ENCODE peak calls at places on chromosomes 4 and X, in nine cellular contexts. V, I, J, W, S, A, O, Y and N are unnamed samples.

GRCh38 chrX:106901341-106901740 is 1.8 kb downstream of the RIPPLY1 start:
- DNase-seq in V (no peak), I (no peak), J (peak; percentile 18), W (no peak), S (no peak), A (no peak), O (no peak), Y (no peak), N (no peak)

GRCh38 chr4:25123236-25123635 is 37.0 kb downstream of the SEPSECS start:
- DNase-seq in V (no peak), I (no peak), J (no peak), W (no peak), S (no peak), A (no peak), O (no peak), Y (no peak), N (no peak)

GRCh38 chr4:18012115-18012806 is 9.3 kb downstream of the LCORL start:
- DNase-seq in V (no peak), I (no peak), J (no peak), W (no peak), S (no peak), A (no peak), O (no peak), Y (no peak), N (no peak)

GRCh38 chr4:20305976-20306375 is 54.3 kb downstream of the SLIT2 start:
- DNase-seq in V (no peak), I (no peak), J (no peak), W (no peak), S (peak; percentile 59), A (no peak), O (no peak), Y (no peak), N (no peak)

GRCh38 chrX:1587161-1587560 is 4.2 kb upstream of the AKAP17A start:
- DNase-seq in V (no peak), I (no peak), J (no peak), W (no peak), S (no peak), A (no peak), O (no peak), Y (peak; percentile 0), N (no peak)

GRCh38 chrX:138791551-138791950 is 80.0 kb upstream of the FGF13 start:
- DNase-seq in V (no peak), I (no peak), J (no peak), W (no peak), S (no peak), A (no peak), O (no peak), Y (no peak), N (no peak)

GRCh38 chr4:188092824-188093223 is 16.6 kb downstream of the TRIML2 start:
- DNase-seq in V (no peak), I (no peak), J (no peak), W (no peak), S (peak; percentile 20), A (no peak), O (no peak), Y (no peak), N (no peak)

GRCh38 chrX:6095469-6095868 is 133.2 kb downstream of the NLGN4X start:
- DNase-seq in V (no peak), I (no peak), J (no peak), W (no peak), S (no peak), A (no peak), O (no peak), Y (no peak), N (no peak)

GRCh38 chr4:17232575-17233253 is 279.2 kb downstream of the QDPR start:
- DNase-seq in V (peak; percentile 38), I (peak; percentile 25), J (no peak), W (no peak), S (peak; percentile 84), A (no peak), O (no peak), Y (no peak), N (peak; percentile 66)

GRCh38 chr4:19850909-19851308 is 400.8 kb upstream of the SLIT2 start:
- DNase-seq in V (no peak), I (no peak), J (no peak), W (no peak), S (peak; percentile 93), A (no peak), O (no peak), Y (no peak), N (no peak)

GRCh38 chrX:10660171-10660570 is 39.8 kb upstream of the MID1 start:
- DNase-seq in V (no peak), I (no peak), J (no peak), W (no peak), S (no peak), A (no peak), O (no peak), Y (no peak), N (no peak)

GRCh38 chr4:2462218-2462991 is 6.5 kb upstream of the RNF4 start:
- DNase-seq in V (peak; percentile 83), I (peak; percentile 81), J (peak; percentile 30), W (peak; percentile 82), S (peak; percentile 76), A (no peak), O (no peak), Y (no peak), N (peak; percentile 49)

GRCh38 chrX:40736170-40736505 is 796 bp upstream of the MED14 start:
- DNase-seq in V (no peak), I (no peak), J (peak; percentile 1), W (no peak), S (no peak), A (no peak), O (no peak), Y (no peak), N (no peak)

GRCh38 chrX:128619490-128619889 is 567.3 kb upstream of the ACTRT1 start:
- DNase-seq in V (no peak), I (no peak), J (no peak), W (no peak), S (no peak), A (no peak), O (no peak), Y (no peak), N (no peak)

GRCh38 chrX:10577863-10578262 is 42.5 kb downstream of the MID1 start:
- DNase-seq in V (no peak), I (no peak), J (no peak), W (no peak), S (no peak), A (no peak), O (no peak), Y (no peak), N (no peak)

GRCh38 chrX:130772313-130773140 is 130.5 kb downstream of the ENOX2 start:
- DNase-seq in V (no peak), I (no peak), J (peak; percentile 0), W (no peak), S (peak; percentile 73), A (no peak), O (no peak), Y (no peak), N (no peak)

GRCh38 chr4:159105063-159105414 is 2.2 kb downstream of the RAPGEF2 start:
- DNase-seq in V (no peak), I (no peak), J (no peak), W (no peak), S (peak; percentile 61), A (no peak), O (no peak), Y (no peak), N (no peak)

GRCh38 chr4:130563185-130563890 is 1467.4 kb downstream of the C4orf33 start:
- DNase-seq in V (peak; percentile 36), I (peak; percentile 74), J (peak; percentile 8), W (no peak), S (peak; percentile 72), A (no peak), O (no peak), Y (no peak), N (no peak)

GRCh38 chrX:85365370-85365995 is 14.0 kb downstream of the POF1B start:
- DNase-seq in V (no peak), I (no peak), J (no peak), W (peak; percentile 60), S (no peak), A (no peak), O (no peak), Y (no peak), N (no peak)
- TF ChIP-seq CTCF in V (no peak), I (no peak), J (no peak), W (no peak), S (no peak), A (no peak), O (no peak), Y (no peak), N (no peak)

GRCh38 chr4:183398298-183399129 is 45.9 kb upstream of the CDKN2AIP start:
- DNase-seq in V (peak; percentile 76), I (peak; percentile 79), J (peak; percentile 51), W (peak; percentile 87), S (peak; percentile 69), A (peak; percentile 3), O (no peak), Y (peak; percentile 36), N (peak; percentile 46)
- TF ChIP-seq POLR2A in V (no peak), I (no peak), J (no peak), W (no peak), S (no peak), A (no peak), O (no peak), Y (no peak), N (no peak)

GRCh38 chr4:95106408-95106928 is 348.7 kb downstream of the BMPR1B start:
- DNase-seq in V (no peak), I (no peak), J (no peak), W (no peak), S (peak; percentile 47), A (no peak), O (no peak), Y (no peak), N (no peak)
- TF ChIP-seq CTCF in V (no peak), I (no peak), J (no peak), W (no peak), S (no peak), A (no peak), O (no peak), Y (no peak), N (no peak)

GRCh38 chr4:36325499-36325898 is 44.1 kb downstream of the DTHD1 start:
- DNase-seq in V (no peak), I (no peak), J (no peak), W (no peak), S (no peak), A (no peak), O (no peak), Y (no peak), N (no peak)

GRCh38 chr4:36321176-36321575 is 39.8 kb downstream of the DTHD1 start:
- DNase-seq in V (no peak), I (no peak), J (no peak), W (no peak), S (no peak), A (no peak), O (no peak), Y (no peak), N (no peak)

GRCh38 chr4:36323801-36324419 is 42.5 kb downstream of the DTHD1 start:
- DNase-seq in V (no peak), I (no peak), J (no peak), W (no peak), S (no peak), A (no peak), O (no peak), Y (no peak), N (no peak)

GRCh38 chr4:36324808-36325207 is 43.4 kb downstream of the DTHD1 start:
- DNase-seq in V (no peak), I (no peak), J (no peak), W (no peak), S (no peak), A (no peak), O (no peak), Y (no peak), N (no peak)

DNA sequence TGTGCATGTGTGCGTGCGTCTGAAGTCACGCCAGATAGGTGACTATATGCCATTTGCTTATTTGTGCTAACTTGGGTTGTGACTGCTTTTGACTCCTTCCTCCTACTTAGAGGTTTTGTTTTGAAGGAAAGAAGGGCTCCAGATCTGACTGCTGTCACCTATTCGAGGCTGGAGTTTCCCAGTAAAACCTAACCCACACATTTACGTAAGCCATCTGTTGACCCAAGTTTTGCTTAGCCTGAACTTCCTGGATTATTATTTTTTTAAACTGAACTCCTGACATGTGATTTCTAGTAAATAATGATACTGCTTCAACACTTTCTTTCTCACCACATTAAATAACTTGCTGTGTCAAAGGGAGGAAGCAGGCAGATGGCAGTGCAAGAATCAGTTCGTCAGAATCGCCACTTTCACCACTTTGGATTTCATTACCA is 41.5 kb downstream of the DTHD1 start:
- DNase-seq in V (no peak), I (no peak), J (no peak), W (no peak), S (no peak), A (no peak), O (no peak), Y (no peak), N (no peak)
- TF ChIP-seq POLR2A in V (no peak), I (no peak), J (no peak), W (no peak), S (no peak), A (no peak), O (no peak), Y (no peak), N (no peak)